ENCODE peak calls at places on chromosome 7, in four cellular contexts. C is right lobe of liver, Q is heart left ventricle, N is endothelial cell of umbilical vein. B is an unnamed sample.

GRCh38 chr7:96040250-96040772 is 268.0 kb downstream of the DYNC1I1 start:
- DNase-seq in C (no peak), Q (no peak), N (no peak), B (no peak)

GRCh38 chr7:46532571-46532970 is 611.5 kb upstream of the IGFBP3 start:
- DNase-seq in C (no peak), Q (no peak), N (no peak), B (no peak)

GRCh38 chr7:150568714-150569113 is 1.5 kb downstream of the GIMAP4 start:
- DNase-seq in C (no peak), Q (no peak), N (peak), B (no peak)

GRCh38 chr7:151056286-151057037 is 1.2 kb downstream of the CDK5 start:
- DNase-seq in C (no peak), Q (no peak), N (no peak), B (no peak)

GRCh38 chr7:84102213-84102612 is 92.4 kb downstream of the SEMA3A start:
- DNase-seq in C (no peak), Q (no peak), N (no peak), B (no peak)

GRCh38 chr7:117946201-117946633 is 73.0 kb upstream of the CTTNBP2 start:
- DNase-seq in C (no peak), Q (no peak), N (peak), B (no peak)

GRCh38 chr7:99196536-99197288 is 11.2 kb downstream of the KPNA7 start:
- DNase-seq in C (no peak), Q (no peak), N (no peak), B (no peak)

GRCh38 chr7:4774804-4775280 is 581 bp upstream of the AP5Z1 start:
- DNase-seq in C (peak), Q (peak), N (peak), B (no peak)

GRCh38 chr7:69438584-69438983 is 159.7 kb upstream of the AUTS2 start:
- DNase-seq in C (no peak), Q (no peak), N (no peak), B (no peak)

GRCh38 chr7:40331915-40332314 is 197.1 kb downstream of the SUGCT start:
- DNase-seq in C (no peak), Q (no peak), N (no peak), B (no peak)

GRCh38 chr7:1555046-1555812 is 776 bp downstream of the TMEM184A start:
- DNase-seq in C (peak), Q (peak), N (peak), B (peak)

GRCh38 chr7:108406474-108406873 is 49.8 kb downstream of the NRCAM start:
- DNase-seq in C (no peak), Q (no peak), N (no peak), B (no peak)

DNA sequence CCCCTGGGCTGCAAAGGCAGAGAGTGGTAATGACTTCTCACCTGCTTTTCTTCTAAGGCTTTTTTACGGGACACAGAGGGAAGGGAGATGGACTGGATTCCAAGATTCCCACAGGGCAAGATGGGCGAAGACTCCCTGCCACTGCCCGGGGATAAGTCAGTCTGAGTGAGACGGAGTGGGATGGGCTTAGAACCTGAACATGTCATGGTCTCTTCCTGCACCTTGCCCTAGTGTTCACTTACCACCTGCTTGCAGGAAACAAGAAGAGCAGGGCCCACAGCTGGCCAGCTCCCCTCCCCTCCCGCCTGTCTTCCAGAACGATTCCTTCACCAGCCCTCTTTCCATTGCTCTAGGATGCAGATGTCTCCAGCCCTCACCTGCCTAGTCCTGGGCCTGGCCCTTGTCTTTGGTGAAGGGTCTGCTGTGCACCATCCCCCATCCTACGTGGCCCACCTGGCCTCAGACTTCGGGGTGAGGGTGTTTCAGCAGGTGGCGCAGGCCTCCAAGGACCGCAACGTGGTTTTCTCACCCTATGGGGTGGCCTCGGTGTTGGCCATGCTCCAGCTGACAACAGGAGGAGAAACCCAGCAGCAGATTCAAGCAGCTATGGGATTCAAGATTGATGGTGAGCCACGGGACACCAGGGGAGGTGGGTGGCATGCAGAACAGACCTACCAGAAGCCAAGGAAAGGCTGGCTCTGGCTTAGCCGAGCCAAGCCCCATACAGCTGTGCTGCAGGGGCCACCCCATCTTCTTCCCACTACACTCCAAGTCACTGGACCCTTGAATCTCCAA is 1.3 kb downstream of the SERPINE1 start:
- DNase-seq in C (no peak), Q (no peak), N (peak), B (no peak)
- TF ChIP-seq POLR2A in C (peak), Q (no peak), N (peak), B (no peak)

DNA sequence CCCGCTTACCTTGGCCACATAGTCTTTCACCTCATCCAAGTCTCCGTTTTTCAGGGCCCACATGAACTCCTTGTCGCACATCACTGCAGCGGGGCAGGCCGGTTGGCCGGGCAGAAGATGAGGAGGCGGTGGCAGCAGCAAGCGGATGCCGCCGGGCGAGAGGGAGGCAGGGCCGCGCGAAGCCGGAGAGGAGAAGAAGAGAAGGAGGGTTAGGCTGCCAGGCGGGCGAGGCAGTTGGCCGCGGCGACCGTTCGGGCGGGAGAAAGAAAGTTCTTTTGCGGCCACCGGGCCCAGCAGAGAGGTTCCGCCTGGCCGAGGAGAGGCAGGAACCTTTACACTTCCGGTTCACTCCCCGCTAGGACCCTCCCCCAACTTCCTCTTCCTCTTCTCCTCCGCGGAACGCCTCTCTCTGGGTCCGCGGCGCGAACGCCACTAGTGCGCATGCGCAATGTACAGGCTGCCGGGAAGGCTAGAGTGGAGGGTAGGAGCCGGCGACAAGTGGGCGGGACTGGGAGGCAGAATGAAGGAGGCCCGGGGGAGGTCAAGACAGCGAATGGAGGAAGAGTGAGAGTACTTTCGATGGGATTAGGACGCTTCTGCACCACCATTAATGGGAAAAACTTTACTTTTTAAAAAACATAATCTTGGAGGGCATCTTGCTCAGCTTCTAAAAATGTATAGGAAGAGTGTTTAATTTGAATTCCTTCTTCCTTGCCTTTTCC is at the start of gene MTPN:
- DNase-seq in C (peak), Q (peak), N (peak), B (peak)
- TF ChIP-seq POLR2A in C (peak), Q (peak), N (peak), B (peak)

GRCh38 chr7:79453558-79454324 is at the start of gene MAGI2:
- DNase-seq in C (peak), Q (peak), N (peak), B (peak)
- TF ChIP-seq POLR2A in C (peak), Q (peak), N (peak), B (peak)

GRCh38 chr7:132368246-132368900 is 207.9 kb downstream of the PLXNA4 start:
- DNase-seq in C (no peak), Q (no peak), N (no peak), B (no peak)
- TF ChIP-seq POLR2A in C (no peak), Q (no peak), N (no peak), B (no peak)

GRCh38 chr7:44743750-44744149 is 4.9 kb upstream of the ZMIZ2 start:
- DNase-seq in C (no peak), Q (no peak), N (no peak), B (no peak)
- TF ChIP-seq POLR2A in C (no peak), Q (no peak), N (no peak), B (no peak)

B was measured in H54.